ENCODE peak calls at places on chromosome 20, in four cellular contexts. I is lower lobe of right lung, V is spleen, S is testis. Q is an unnamed sample.

GRCh38 chr20:38108438-38109024 is 56.5 kb downstream of the TGM2 start:
- DNase-seq in V (no peak), S (no peak), I (no peak), Q (no peak)

GRCh38 chr20:38883981-38884733 is 42.1 kb upstream of the FAM83D start:
- DNase-seq in S (no peak), V (peak; percentile 40), I (no peak), Q (no peak)

GRCh38 chr20:15847415-15847814 is 725.8 kb downstream of the KIF16B start:
- DNase-seq in V (no peak), S (no peak), I (no peak), Q (no peak)

GRCh38 chr20:14664101-14664500 is 326.7 kb upstream of the FLRT3 start:
- DNase-seq in I (no peak), S (no peak), V (no peak), Q (no peak)

GRCh38 chr20:37853823-37854375 is 49.0 kb upstream of the VSTM2L start:
- DNase-seq in V (no peak), S (no peak), I (no peak), Q (no peak)

GRCh38 chr20:10661261-10661660 is 12.5 kb downstream of the JAG1 start:
- DNase-seq in V (no peak), S (no peak), I (no peak), Q (no peak)

GRCh38 chr20:64109831-64110391 is 2.5 kb upstream of the NPBWR2 start:
- DNase-seq in I (peak; percentile 20), S (peak; percentile 8), V (no peak), Q (no peak)

GRCh38 chr20:17992847-17993508 is 24.2 kb downstream of the MGME1 start:
- DNase-seq in S (no peak), I (no peak), V (no peak), Q (no peak)

GRCh38 chr20:1489764-1490436 is 1.3 kb downstream of the SIRPB2 start:
- DNase-seq in S (peak; percentile 29), I (no peak), V (no peak), Q (no peak)

GRCh38 chr20:17536944-17537444 is 5.8 kb upstream of the BFSP1 start:
- DNase-seq in I (peak; percentile 57), S (peak; percentile 81), V (no peak), Q (no peak)

GRCh38 chr20:14919473-14920157 is 582.2 kb upstream of the FLRT3 start:
- DNase-seq in V (no peak), S (no peak), I (peak; percentile 46), Q (peak; percentile 78)

GRCh38 chr20:54100563-54100962 is 30.2 kb upstream of the BCAS1 start:
- DNase-seq in V (no peak), I (no peak), S (no peak), Q (no peak)

GRCh38 chr20:32189691-32190607 is 17.6 kb downstream of the PLAGL2 start:
- DNase-seq in S (peak; percentile 64), I (peak; percentile 56), V (peak; percentile 81), Q (no peak)

GRCh38 chr20:13458860-13459451 is 179.8 kb downstream of the TASP1 start:
- DNase-seq in S (peak; percentile 33), V (no peak), I (no peak), Q (peak; percentile 9)

GRCh38 chr20:61613885-61614284 is 361.8 kb downstream of the CDH4 start:
- DNase-seq in V (no peak), S (no peak), I (no peak), Q (no peak)

GRCh38 chr20:62411479-62412193 is 4.6 kb upstream of the CABLES2 start:
- DNase-seq in V (no peak), I (no peak), S (no peak), Q (no peak)

GRCh38 chr20:31496761-31497295 is 17.4 kb upstream of the HM13 start:
- DNase-seq in S (peak; percentile 68), V (no peak), I (peak; percentile 55), Q (no peak)

GRCh38 chr20:32350421-32350820 is 7.7 kb upstream of the ASXL1 start:
- DNase-seq in S (no peak), V (no peak), I (no peak), Q (no peak)

GRCh38 chr20:19265646-19266374 is 53.4 kb downstream of the SLC24A3 start:
- DNase-seq in S (peak; percentile 29), I (no peak), V (no peak), Q (peak; percentile 68)

GRCh38 chr20:3461911-3462677 is 8.7 kb upstream of the ATRN start:
- DNase-seq in S (no peak), I (no peak), V (no peak), Q (no peak)

GRCh38 chr20:45940053-45940452 is 5.6 kb downstream of the PCIF1 start:
- DNase-seq in S (no peak), V (no peak), I (no peak), Q (no peak)

GRCh38 chr20:35001596-35002362 is 46.1 kb downstream of the MYH7B start:
- DNase-seq in S (no peak), V (peak; percentile 58), I (peak; percentile 25), Q (no peak)

DNA sequence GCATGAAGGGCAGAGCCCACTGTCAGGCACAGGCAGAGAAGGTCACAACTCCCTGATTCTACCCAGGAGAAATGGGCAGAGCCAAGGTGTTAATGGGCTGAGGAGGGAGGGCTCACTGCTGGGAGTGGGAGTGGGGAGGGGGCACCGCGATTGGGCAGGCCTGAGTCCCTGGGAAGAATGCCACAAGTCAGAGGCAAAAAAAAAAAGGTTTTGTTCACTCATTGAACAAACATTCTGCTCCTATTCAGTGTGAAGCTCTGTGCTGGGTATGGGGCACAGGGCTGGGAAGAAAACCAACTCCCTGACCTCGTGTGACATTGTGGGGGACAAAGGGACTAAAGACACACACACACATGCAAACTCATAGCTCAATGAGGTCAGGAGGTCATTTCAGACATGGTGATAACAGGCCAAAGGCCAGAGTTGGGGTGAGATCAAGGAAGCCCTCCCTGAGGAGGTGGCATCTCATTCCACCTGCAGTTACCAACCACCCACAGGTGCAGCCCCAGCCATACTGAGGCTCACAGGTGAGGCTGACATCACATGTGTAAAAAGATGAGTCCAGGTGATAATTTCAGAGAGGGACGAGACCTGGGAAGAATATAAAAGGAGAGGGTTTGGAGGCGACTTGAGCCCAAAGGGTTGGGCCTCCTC is 3.2 kb upstream of the PMEPA1 start:
- DNase-seq in S (no peak), V (no peak), I (no peak), Q (no peak)
- H3K27ac ChIP-seq in S (no peak overlapping the region), V (no peak overlapping the region), I (peak overlapping the region; percentile 80), Q (no peak overlapping the region)

GRCh38 chr20:52652271-52652670 is 319.9 kb upstream of the TSHZ2 start:
- DNase-seq in I (no peak), S (no peak), V (no peak), Q (no peak)
- H3K27ac ChIP-seq in I (no peak overlapping the region), S (no peak overlapping the region), V (no peak overlapping the region), Q (no peak overlapping the region)

GRCh38 chr20:21505161-21505809 is 8.6 kb downstream of the NKX2-2 start:
- DNase-seq in V (peak; percentile 91), I (peak; percentile 85), S (peak; percentile 87), Q (no peak)
- H3K27ac ChIP-seq in V (no peak overlapping the region), I (no peak overlapping the region), S (no peak overlapping the region), Q (no peak overlapping the region)

GRCh38 chr20:60579941-60580515 is 621.8 kb downstream of the CDH26 start:
- DNase-seq in S (no peak), V (no peak), I (no peak), Q (no peak)
- H3K27ac ChIP-seq in S (no peak overlapping the region), V (no peak overlapping the region), I (no peak overlapping the region), Q (peak overlapping the region; percentile 80)

GRCh38 chr20:48521121-48521520 is 306.7 kb downstream of the PREX1 start:
- DNase-seq in S (no peak), V (no peak), I (no peak), Q (no peak)
- H3K27ac ChIP-seq in S (no peak overlapping the region), V (no peak overlapping the region), I (no peak overlapping the region), Q (no peak overlapping the region)

GRCh38 chr20:40960101-40960500 is 68.5 kb upstream of the TOP1 start:
- DNase-seq in S (no peak), I (no peak), V (no peak), Q (no peak)
- H3K27ac ChIP-seq in S (no peak overlapping the region), I (no peak overlapping the region), V (no peak overlapping the region), Q (no peak overlapping the region)

GRCh38 chr20:52004720-52005119 is 186.9 kb downstream of the ZFP64 start:
- DNase-seq in I (no peak), V (no peak), S (no peak), Q (no peak)
- H3K27ac ChIP-seq in I (no peak overlapping the region), V (no peak overlapping the region), S (no peak overlapping the region), Q (no peak overlapping the region)

GRCh38 chr20:49851991-49852390 is 39.4 kb downstream of the SLC9A8 start:
- DNase-seq in I (no peak), V (no peak), S (peak; percentile 47), Q (no peak)
- H3K27ac ChIP-seq in I (no peak overlapping the region), V (no peak overlapping the region), S (peak overlapping the region; percentile 47), Q (no peak overlapping the region)

GRCh38 chr20:49560186-49560585 is 7.8 kb downstream of the PTGIS start:
- DNase-seq in I (no peak), V (no peak), S (no peak), Q (no peak)
- H3K27ac ChIP-seq in I (no peak overlapping the region), V (no peak overlapping the region), S (no peak overlapping the region), Q (no peak overlapping the region)